ENCODE peak calls at places on chromosomes 11 and 22, in nine cellular contexts. G, Y, D, K, B, J, A, P and Q are unnamed samples.
A peak's percentile ranks its signal among the peaks of the same experiment; 100 is the strongest.

GRCh38 chr11:5369793-5370192 is 13.8 kb upstream of the OR51M1 start:
- DNase-seq in G (no peak), Y (no peak), D (no peak), K (no peak), B (no peak), J (no peak), A (no peak), P (no peak), Q (no peak)

GRCh38 chr22:35611891-35612576 is 5.1 kb downstream of the MB start:
- DNase-seq in G (no peak), Y (no peak), D (no peak), K (no peak), B (no peak), J (no peak), A (no peak), P (no peak), Q (no peak)

GRCh38 chr11:119533931-119534694 is 111.1 kb upstream of the THY1 start:
- DNase-seq in G (peak; percentile 70), Y (peak; percentile 39), D (peak; percentile 58), K (peak; percentile 23), B (peak; percentile 3), J (no peak), A (peak; percentile 84), P (peak; percentile 33), Q (peak; percentile 94)

GRCh38 chr11:15153231-15153630 is 38.5 kb downstream of the INSC start:
- DNase-seq in G (no peak), Y (no peak), D (no peak), K (no peak), B (no peak), J (no peak), A (no peak), P (no peak), Q (no peak)

GRCh38 chr11:1881442-1882264 is 10.0 kb downstream of the PRR33 start:
- DNase-seq in G (peak; percentile 41), Y (no peak), D (peak; percentile 39), K (no peak), B (no peak), J (no peak), A (no peak), P (no peak), Q (no peak)

GRCh38 chr22:20514658-20515406 is 7.4 kb downstream of the MED15 start:
- DNase-seq in G (no peak), Y (no peak), D (peak; percentile 73), K (no peak), B (no peak), J (no peak), A (no peak), P (no peak), Q (no peak)

GRCh38 chr11:120020486-120020885 is 117.4 kb downstream of the TRIM29 start:
- DNase-seq in G (no peak), Y (no peak), D (no peak), K (no peak), B (no peak), J (no peak), A (no peak), P (no peak), Q (no peak)

GRCh38 chr22:30882974-30883533 is 85.5 kb downstream of the MORC2 start:
- DNase-seq in G (no peak), Y (no peak), D (no peak), K (no peak), B (no peak), J (no peak), A (no peak), P (no peak), Q (no peak)

GRCh38 chr11:613369-613968 is 2.3 kb downstream of the IRF7 start:
- DNase-seq in G (peak; percentile 58), Y (peak; percentile 83), D (peak; percentile 63), K (no peak), B (peak; percentile 60), J (peak; percentile 50), A (no peak), P (peak; percentile 93), Q (peak; percentile 84)

GRCh38 chr11:42473116-42473515 is 838.7 kb upstream of the API5 start:
- DNase-seq in G (no peak), Y (no peak), D (no peak), K (no peak), B (no peak), J (no peak), A (no peak), P (no peak), Q (no peak)

GRCh38 chr11:82732348-82732733 is 1.3 kb downstream of the FAM181B start:
- DNase-seq in G (no peak), Y (no peak), D (no peak), K (no peak), B (no peak), J (no peak), A (no peak), P (no peak), Q (no peak)

GRCh38 chr11:34266987-34267386 is 90.8 kb downstream of the ABTB2 start:
- DNase-seq in G (peak; percentile 60), Y (no peak), D (no peak), K (no peak), B (no peak), J (no peak), A (no peak), P (no peak), Q (no peak)

GRCh38 chr22:48975252-48975780 is 852.4 kb downstream of the BRD1 start:
- DNase-seq in G (no peak), Y (no peak), D (no peak), K (no peak), B (no peak), J (no peak), A (no peak), P (no peak), Q (no peak)

GRCh38 chr11:72730243-72730642 is 22.0 kb downstream of the ARAP1 start:
- DNase-seq in G (no peak), Y (no peak), D (no peak), K (no peak), B (no peak), J (no peak), A (no peak), P (no peak), Q (no peak)

GRCh38 chr11:86574493-86575207 is 97.8 kb downstream of the ME3 start:
- DNase-seq in G (no peak), Y (no peak), D (peak; percentile 38), K (no peak), B (no peak), J (no peak), A (no peak), P (no peak), Q (no peak)

GRCh38 chr22:20646906-20647305 is 127.0 kb upstream of the SERPIND1 start:
- DNase-seq in G (no peak), Y (no peak), D (peak; percentile 3), K (no peak), B (no peak), J (no peak), A (no peak), P (no peak), Q (no peak)

GRCh38 chr22:24001314-24001713 is 3.9 kb downstream of the GSTT4 start:
- DNase-seq in G (no peak), Y (no peak), D (no peak), K (no peak), B (no peak), J (no peak), A (no peak), P (no peak), Q (no peak)

GRCh38 chr22:39149915-39150847 is 2.3 kb downstream of the CBX7 start:
- DNase-seq in G (peak; percentile 49), Y (no peak), D (no peak), K (no peak), B (no peak), J (no peak), A (no peak), P (no peak), Q (no peak)

GRCh38 chr11:27031754-27032153 is 8.9 kb upstream of the BBOX1 start:
- DNase-seq in G (no peak), Y (no peak), D (no peak), K (no peak), B (no peak), J (no peak), A (no peak), P (no peak), Q (no peak)

GRCh38 chr11:75786101-75786736 is 17.6 kb downstream of the DGAT2 start:
- DNase-seq in G (no peak), Y (no peak), D (no peak), K (no peak), B (no peak), J (no peak), A (no peak), P (no peak), Q (no peak)

GRCh38 chr11:85736121-85736520 is 50.1 kb upstream of the CCDC89 start:
- DNase-seq in G (no peak), Y (no peak), D (no peak), K (no peak), B (no peak), J (no peak), A (no peak), P (no peak), Q (no peak)

GRCh38 chr11:73230276-73230875 is 12.3 kb downstream of the P2RY2 start:
- DNase-seq in G (peak; percentile 13), Y (no peak), D (no peak), K (no peak), B (no peak), J (no peak), A (no peak), P (no peak), Q (no peak)

GRCh38 chr11:116740741-116741140 is 32.0 kb downstream of the BUD13 start:
- DNase-seq in G (no peak), Y (no peak), D (no peak), K (no peak), B (no peak), J (no peak), A (no peak), P (no peak), Q (no peak)

GRCh38 chr11:132770802-132771545 is 761.3 kb downstream of the OPCML start:
- DNase-seq in G (no peak), Y (no peak), D (no peak), K (no peak), B (no peak), J (no peak), A (no peak), P (no peak), Q (no peak)